ENCODE peak calls at places on chromosomes 12 and 14, in seven cellular contexts. E is neuronal stem cell, T is mesendoderm, Z is IMR-90, X is trophoblast cell, C is H1, S is H9. B is an unnamed sample.

GRCh38 chr12:113103756-113104450 is 31.7 kb downstream of the RASAL1 start:
- DNase-seq in E (no peak), T (peak; percentile 89), Z (no peak), X (peak; percentile 20), C (peak; percentile 70), S (peak; percentile 94), B (no peak)

GRCh38 chr14:26199096-26199495 is 398.7 kb downstream of the NOVA1 start:
- DNase-seq in E (no peak), T (peak; percentile 20), Z (no peak), X (no peak), C (no peak), S (no peak), B (no peak)

GRCh38 chr12:38878986-38879385 is 26.4 kb downstream of the CPNE8 start:
- DNase-seq in E (no peak), T (no peak), Z (no peak), X (no peak), C (no peak), S (no peak), B (no peak)

GRCh38 chr12:118035194-118036041 is 18.9 kb downstream of the RFC5 start:
- DNase-seq in E (no peak), T (peak; percentile 48), Z (peak; percentile 22), X (no peak), C (no peak), S (peak; percentile 39), B (no peak)

GRCh38 chr12:82968644-82969339 is 282.1 kb downstream of the TMTC2 start:
- DNase-seq in E (no peak), T (peak; percentile 41), Z (no peak), X (no peak), C (no peak), S (no peak), B (no peak)

GRCh38 chr12:6820171-6820570 is 1.4 kb upstream of the GPR162 start:
- DNase-seq in E (no peak), T (no peak), Z (no peak), X (no peak), C (no peak), S (no peak), B (no peak)

GRCh38 chr14:78836777-78837176 is 666.6 kb downstream of the NRXN3 start:
- DNase-seq in E (peak; percentile 44), T (peak; percentile 94), Z (peak; percentile 52), X (peak; percentile 49), C (peak; percentile 77), S (peak; percentile 85), B (peak; percentile 61)

GRCh38 chr12:71787574-71787973 is 32.9 kb downstream of the RAB21 start:
- DNase-seq in E (no peak), T (no peak), Z (no peak), X (no peak), C (no peak), S (no peak), B (no peak)

GRCh38 chr12:111152581-111152980 is 216.3 kb downstream of the PHETA1 start:
- DNase-seq in E (no peak), T (no peak), Z (no peak), X (no peak), C (no peak), S (no peak), B (no peak)

GRCh38 chr12:54370218-54370730 is 6.0 kb upstream of the GPR84 start:
- DNase-seq in E (no peak), T (peak; percentile 92), Z (peak; percentile 77), X (peak; percentile 89), C (peak; percentile 66), S (peak; percentile 94), B (peak; percentile 85)

GRCh38 chr14:67609642-67610310 is 9.7 kb upstream of the PIGH start:
- DNase-seq in E (no peak), T (no peak), Z (no peak), X (no peak), C (no peak), S (no peak), B (no peak)

GRCh38 chr12:90619943-90620342 is 335.0 kb downstream of the CCER1 start:
- DNase-seq in E (no peak), T (no peak), Z (no peak), X (no peak), C (no peak), S (no peak), B (no peak)

GRCh38 chr12:115404761-115405470 is 720.9 kb upstream of the TBX3 start:
- DNase-seq in E (no peak), T (no peak), Z (peak; percentile 92), X (peak; percentile 64), C (no peak), S (no peak), B (peak; percentile 74)

GRCh38 chr12:92473564-92473963 is 229.2 kb upstream of the PLEKHG7 start:
- DNase-seq in E (no peak), T (no peak), Z (no peak), X (no peak), C (no peak), S (no peak), B (no peak)

GRCh38 chr12:88306471-88307069 is 164.5 kb downstream of the TMTC3 start:
- DNase-seq in E (no peak), T (no peak), Z (no peak), X (no peak), C (no peak), S (no peak), B (no peak)

GRCh38 chr12:67354322-67354721 is 85.2 kb downstream of the CAND1 start:
- DNase-seq in E (no peak), T (no peak), Z (peak; percentile 15), X (no peak), C (no peak), S (no peak), B (no peak)

GRCh38 chr14:58177125-58177524 is 22.8 kb upstream of the ACTR10 start:
- DNase-seq in E (no peak), T (no peak), Z (no peak), X (no peak), C (no peak), S (no peak), B (no peak)

GRCh38 chr14:76125506-76125905 is 26.2 kb upstream of the GPATCH2L start:
- DNase-seq in E (no peak), T (no peak), Z (no peak), X (no peak), C (no peak), S (no peak), B (no peak)

GRCh38 chr12:26373606-26374495 is 178.5 kb downstream of the SSPN start:
- DNase-seq in E (no peak), T (no peak), Z (no peak), X (peak; percentile 63), C (no peak), S (no peak), B (peak; percentile 35)

GRCh38 chr12:18683603-18684002 is 54.2 kb downstream of the PLCZ1 start:
- DNase-seq in E (no peak), T (peak; percentile 36), Z (peak; percentile 49), X (peak; percentile 3), C (no peak), S (no peak), B (peak; percentile 66)

GRCh38 chr12:46944104-46944503 is 118.3 kb upstream of the SLC38A4 start:
- DNase-seq in E (no peak), T (no peak), Z (peak; percentile 82), X (peak; percentile 31), C (no peak), S (no peak), B (peak; percentile 76)

GRCh38 chr14:39229222-39229543 is 4.5 kb upstream of the MIA2 start:
- DNase-seq in E (no peak), T (peak; percentile 7), Z (peak; percentile 7), X (no peak), C (no peak), S (no peak), B (no peak)

GRCh38 chr14:90510208-90510607 is 113.4 kb downstream of the CALM1 start:
- DNase-seq in E (no peak), T (no peak), Z (no peak), X (peak; percentile 10), C (no peak), S (peak; percentile 63), B (no peak)

GRCh38 chr14:56482306-56482705 is 97.3 kb upstream of the TMEM260 start:
- DNase-seq in E (no peak), T (peak; percentile 73), Z (peak; percentile 9), X (no peak), C (peak; percentile 15), S (peak; percentile 79), B (peak; percentile 7)

GRCh38 chr12:89225401-89225800 is 126.9 kb downstream of the DUSP6 start:
- DNase-seq in E (no peak), T (peak; percentile 85), Z (peak; percentile 78), X (peak; percentile 42), C (no peak), S (peak; percentile 41), B (peak; percentile 70)

GRCh38 chr12:46264057-46264456 is 4.8 kb downstream of the SLC38A1 start:
- DNase-seq in E (no peak), T (no peak), Z (peak; percentile 73), X (peak; percentile 94), C (no peak), S (no peak), B (peak; percentile 42)

GRCh38 chr12:107545737-107546363 is 139.7 kb upstream of the PWP1 start:
- DNase-seq in E (no peak), T (no peak), Z (peak; percentile 37), X (no peak), C (no peak), S (no peak), B (no peak)

GRCh38 chr14:105882626-105883025 is 356.2 kb downstream of the TMEM121 start:
- DNase-seq in E (no peak), T (no peak), Z (no peak), X (no peak), C (no peak), S (no peak), B (no peak)

GRCh38 chr14:39430762-39431415 is 1.3 kb downstream of the FBXO33 start:
- DNase-seq in E (no peak), T (no peak), Z (peak; percentile 13), X (no peak), C (no peak), S (no peak), B (no peak)

GRCh38 chr14:23518716-23519115 is 32.8 kb downstream of the ZFHX2 start:
- DNase-seq in E (no peak), T (peak; percentile 66), Z (no peak), X (no peak), C (no peak), S (no peak), B (no peak)

GRCh38 chr14:63039800-63040380 is 5.4 kb downstream of the KCNH5 start:
- DNase-seq in E (no peak), T (peak; percentile 86), Z (peak; percentile 84), X (peak; percentile 58), C (no peak), S (no peak), B (peak; percentile 39)
- H4K8ac ChIP-seq in E (no peak overlapping the region), T (no peak overlapping the region), Z (no peak overlapping the region), X (no peak overlapping the region), C (no peak overlapping the region), S (no peak overlapping the region), B (no peak overlapping the region)

GRCh38 chr14:59332727-59333126 is 132.5 kb downstream of the GPR135 start:
- DNase-seq in E (no peak), T (no peak), Z (peak; percentile 97), X (peak; percentile 18), C (no peak), S (no peak), B (peak; percentile 91)
- H4K8ac ChIP-seq in E (no peak overlapping the region), T (no peak overlapping the region), Z (peak overlapping the region; percentile 33), X (no peak overlapping the region), C (no peak overlapping the region), S (no peak overlapping the region), B (no peak overlapping the region)

GRCh38 chr12:103013741-103014140 is 56.3 kb downstream of the ASCL1 start:
- DNase-seq in E (no peak), T (no peak), Z (no peak), X (no peak), C (no peak), S (no peak), B (no peak)
- H4K8ac ChIP-seq in E (peak overlapping the region; percentile 26), T (no peak overlapping the region), Z (no peak overlapping the region), X (no peak overlapping the region), C (no peak overlapping the region), S (no peak overlapping the region), B (no peak overlapping the region)

GRCh38 chr14:31760277-31760676 is 199.1 kb downstream of the NUBPL start:
- DNase-seq in E (no peak), T (no peak), Z (no peak), X (no peak), C (no peak), S (no peak), B (no peak)
- H4K8ac ChIP-seq in E (no peak overlapping the region), T (no peak overlapping the region), Z (no peak overlapping the region), X (no peak overlapping the region), C (no peak overlapping the region), S (no peak overlapping the region), B (no peak overlapping the region)